ENCODE peak calls at places on chromosomes 12 and 14, in seven cellular contexts. S, D, C, O, Z, P and A are unnamed samples.
A peak's percentile ranks its signal among the peaks of the same experiment; 100 is the strongest.

GRCh38 chr14:78319826-78320635 is 149.9 kb downstream of the NRXN3 start:
- DNase-seq in S (no peak), D (no peak), C (no peak), O (no peak), Z (no peak), P (no peak), A (no peak)

GRCh38 chr12:53205747-53206146 is 1.3 kb downstream of the ITGB7 start:
- DNase-seq in S (no peak), D (peak; percentile 80), C (no peak), O (no peak), Z (no peak), P (no peak), A (no peak)

GRCh38 chr12:39145175-39145999 is 240.0 kb upstream of the CPNE8 start:
- DNase-seq in S (no peak), D (no peak), C (no peak), O (no peak), Z (peak; percentile 49), P (no peak), A (no peak)

GRCh38 chr12:68610435-68611093 is at the start of gene RAP1B:
- DNase-seq in S (peak; percentile 91), D (peak; percentile 90), C (peak; percentile 91), O (peak; percentile 25), Z (peak; percentile 88), P (peak; percentile 91), A (peak; percentile 82)

GRCh38 chr12:108854453-108855283 is 2.7 kb downstream of the SSH1 start:
- DNase-seq in S (no peak), D (no peak), C (no peak), O (peak; percentile 66), Z (peak; percentile 65), P (no peak), A (peak; percentile 85)

GRCh38 chr12:24172031-24172772 is 222.7 kb upstream of the SOX5 start:
- DNase-seq in S (no peak), D (no peak), C (no peak), O (no peak), Z (peak; percentile 9), P (no peak), A (no peak)

GRCh38 chr12:131894981-131895639 is 688 bp downstream of the ULK1 start:
- DNase-seq in S (no peak), D (no peak), C (peak; percentile 38), O (no peak), Z (no peak), P (peak; percentile 63), A (peak; percentile 74)

GRCh38 chr12:16389594-16389993 is 42.1 kb downstream of the MGST1 start:
- DNase-seq in S (no peak), D (no peak), C (no peak), O (no peak), Z (no peak), P (no peak), A (no peak)

GRCh38 chr12:2095878-2096277 is 43.1 kb downstream of the CACNA1C start:
- DNase-seq in S (no peak), D (no peak), C (no peak), O (no peak), Z (no peak), P (no peak), A (no peak)

GRCh38 chr12:116299548-116300150 is 22.2 kb upstream of the MED13L start:
- DNase-seq in S (no peak), D (no peak), C (no peak), O (no peak), Z (no peak), P (peak; percentile 50), A (peak; percentile 79)

GRCh38 chr12:8541591-8541990 is 886 bp upstream of the CLEC4E start:
- DNase-seq in S (no peak), D (no peak), C (no peak), O (no peak), Z (no peak), P (no peak), A (no peak)

GRCh38 chr14:75252254-75252837 is 26.3 kb upstream of the FOS start:
- DNase-seq in S (no peak), D (no peak), C (no peak), O (no peak), Z (no peak), P (no peak), A (peak; percentile 59)

GRCh38 chr14:93332032-93332852 is 594 bp downstream of the BTBD7 start:
- DNase-seq in S (no peak), D (no peak), C (peak; percentile 63), O (no peak), Z (peak; percentile 63), P (peak; percentile 59), A (peak; percentile 33)

GRCh38 chr12:71472441-71472911 is 32.9 kb downstream of the LGR5 start:
- DNase-seq in S (no peak), D (no peak), C (no peak), O (no peak), Z (no peak), P (no peak), A (no peak)

GRCh38 chr12:5078423-5078822 is 34.7 kb downstream of the KCNA5 start:
- DNase-seq in S (no peak), D (no peak), C (no peak), O (peak; percentile 72), Z (no peak), P (no peak), A (peak; percentile 69)

GRCh38 chr14:103444837-103445524 is 59.8 kb downstream of the MARK3 start:
- DNase-seq in S (no peak), D (no peak), C (no peak), O (no peak), Z (no peak), P (no peak), A (no peak)

GRCh38 chr14:20382526-20382925 is 30.8 kb downstream of the TEP1 start:
- DNase-seq in S (no peak), D (no peak), C (no peak), O (no peak), Z (no peak), P (no peak), A (no peak)

GRCh38 chr12:4001031-4001430 is 127.8 kb upstream of the PARP11 start:
- DNase-seq in S (no peak), D (no peak), C (no peak), O (no peak), Z (no peak), P (no peak), A (no peak)

GRCh38 chr14:104983231-104983721 is 2.3 kb upstream of the CLBA1 start:
- DNase-seq in S (no peak), D (peak; percentile 12), C (no peak), O (no peak), Z (no peak), P (peak; percentile 18), A (no peak)

GRCh38 chr14:36069535-36069900 is 107.0 kb downstream of the PTCSC3 start:
- DNase-seq in S (peak; percentile 4), D (no peak), C (peak; percentile 51), O (no peak), Z (no peak), P (no peak), A (no peak)

GRCh38 chr12:12209043-12209442 is 57.8 kb downstream of the LRP6 start:
- DNase-seq in S (no peak), D (no peak), C (no peak), O (no peak), Z (no peak), P (no peak), A (no peak)

GRCh38 chr14:61222388-61222787 is 58.8 kb downstream of the TMEM30B start:
- DNase-seq in S (no peak), D (no peak), C (no peak), O (no peak), Z (no peak), P (no peak), A (no peak)

GRCh38 chr12:24044973-24045703 is 95.7 kb upstream of the SOX5 start:
- DNase-seq in S (no peak), D (no peak), C (peak; percentile 50), O (no peak), Z (no peak), P (no peak), A (no peak)

GRCh38 chr12:65565601-65566560 is 258.4 kb upstream of the HMGA2 start:
- DNase-seq in S (no peak), D (no peak), C (no peak), O (no peak), Z (no peak), P (no peak), A (no peak)

GRCh38 chr12:62224601-62225000 is 35.6 kb upstream of the USP15 start:
- DNase-seq in S (no peak), D (no peak), C (no peak), O (no peak), Z (no peak), P (no peak), A (no peak)

GRCh38 chr12:55973598-55974307 is at the start of gene RAB5B:
- DNase-seq in S (peak; percentile 99), D (peak; percentile 100), C (peak; percentile 100), O (peak; percentile 100), Z (peak; percentile 99), P (peak; percentile 99), A (peak; percentile 100)
- H3K4me1 ChIP-seq in S (peaks cover 36% of the 10 kb centered on the region), D (peaks cover 37% of the 10 kb centered on the region), C (peaks cover 31% of the 10 kb centered on the region), O (peaks cover 50% of the 10 kb centered on the region), Z (peaks cover 27% of the 10 kb centered on the region), P (peaks cover 2% of the 10 kb centered on the region), A (peaks cover 27% of the 10 kb centered on the region)

GRCh38 chr14:50871223-50871622 is 630 bp upstream of the ABHD12B start:
- DNase-seq in S (no peak), D (no peak), C (no peak), O (no peak), Z (no peak), P (no peak), A (no peak)

GRCh38 chr14:50874842-50875241 is 3.0 kb downstream of the ABHD12B start:
- DNase-seq in S (no peak), D (no peak), C (no peak), O (no peak), Z (no peak), P (no peak), A (no peak)

GRCh38 chr14:50875359-50876090 is 3.7 kb downstream of the ABHD12B start:
- DNase-seq in S (peak; percentile 69), D (peak; percentile 70), C (no peak), O (no peak), Z (no peak), P (no peak), A (no peak)

GRCh38 chr14:50871914-50872732 is at the start of gene ABHD12B:
- DNase-seq in S (no peak), D (no peak), C (no peak), O (no peak), Z (peak; percentile 21), P (no peak), A (no peak)
- H3K4me1 ChIP-seq in S (peaks cover 15% of the 10 kb centered on the region), D (peaks cover 21% of the 10 kb centered on the region), C (no peaks in the 10 kb centered on the region), O (peaks cover 4% of the 10 kb centered on the region), Z (no peaks in the 10 kb centered on the region), P (peaks cover 3% of the 10 kb centered on the region), A (peaks cover 5% of the 10 kb centered on the region)

GRCh38 chr14:99272669-99273024 is 650 bp upstream of the BCL11B start:
- DNase-seq in S (no peak), D (no peak), C (no peak), O (no peak), Z (no peak), P (no peak), A (no peak)
- H3K4me1 ChIP-seq in S (peaks cover 14% of the 10 kb centered on the region), D (peaks cover 22% of the 10 kb centered on the region), C (peaks cover 20% of the 10 kb centered on the region), O (peaks cover 41% of the 10 kb centered on the region), Z (peaks cover 12% of the 10 kb centered on the region), P (peaks cover 9% of the 10 kb centered on the region), A (peaks cover 52% of the 10 kb centered on the region)

DNA sequence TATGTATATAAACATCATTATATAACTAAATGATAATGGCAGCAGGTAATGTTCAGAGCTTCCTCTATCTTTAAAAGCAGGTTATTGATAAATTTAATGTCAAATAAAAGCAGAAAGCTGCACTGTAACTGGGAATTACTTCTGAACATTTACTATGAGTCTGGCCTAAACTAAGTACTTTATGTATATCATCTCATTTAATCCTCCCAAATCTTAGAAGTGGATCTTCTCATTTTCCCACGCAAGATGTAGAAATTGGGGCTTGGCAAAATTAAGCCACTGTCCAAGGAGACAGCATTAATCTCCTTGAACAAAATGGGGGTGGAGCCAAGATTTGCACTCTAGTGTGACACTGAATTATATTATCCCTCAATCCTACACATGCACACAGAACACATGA is 5.7 kb downstream of the NIN start:
- DNase-seq in S (no peak), D (no peak), C (no peak), O (no peak), Z (no peak), P (no peak), A (no peak)
- H3K4me1 ChIP-seq in S (peaks cover 92% of the 10 kb centered on the region), D (peaks cover 93% of the 10 kb centered on the region), C (peaks cover 4% of the 10 kb centered on the region), O (peaks cover 30% of the 10 kb centered on the region), Z (peaks cover 69% of the 10 kb centered on the region), P (peaks cover 12% of the 10 kb centered on the region), A (peaks cover 11% of the 10 kb centered on the region)